ENCODE peak calls at places on chromosomes 12 and 14, in four cellular contexts. Q is heart left ventricle, X is left ventricle myocardium inferior, N is neuronal stem cell. U is an unnamed sample.

GRCh38 chr14:32457213-32457920 is 128.3 kb downstream of the AKAP6 start:
- DNase-seq in Q (no peak), X (peak; percentile 55), N (no peak), U (no peak)

GRCh38 chr12:29763301-29763683 is 20.4 kb downstream of the TMTC1 start:
- DNase-seq in Q (no peak), X (no peak), N (no peak), U (no peak)

GRCh38 chr14:49989980-49990379 is 97.1 kb downstream of the ARF6 start:
- DNase-seq in Q (no peak), X (no peak), N (no peak), U (no peak)

GRCh38 chr12:26648584-26648983 is 184.4 kb downstream of the ITPR2 start:
- DNase-seq in Q (no peak), X (no peak), N (no peak), U (no peak)

GRCh38 chr14:59310644-59311043 is 122.2 kb downstream of the DAAM1 start:
- DNase-seq in Q (no peak), X (no peak), N (no peak), U (no peak)

GRCh38 chr14:23660290-23661226 is 24.4 kb downstream of the DHRS2 start:
- DNase-seq in Q (no peak), X (no peak), N (no peak), U (no peak)

GRCh38 chr14:104081951-104082464 is 3.5 kb upstream of the ASPG start:
- DNase-seq in Q (no peak), X (peak; percentile 10), N (no peak), U (no peak)

GRCh38 chr12:9634177-9634803 is 26.6 kb upstream of the KLRB1 start:
- DNase-seq in Q (no peak), X (no peak), N (peak; percentile 17), U (peak; percentile 75)

GRCh38 chr12:62912644-62913043 is 22.3 kb downstream of the PPM1H start:
- DNase-seq in Q (no peak), X (no peak), N (no peak), U (no peak)

GRCh38 chr12:115710104-115710564 is 567.4 kb downstream of the MED13L start:
- DNase-seq in Q (no peak), X (peak; percentile 34), N (no peak), U (no peak)

GRCh38 chr14:86015916-86016315 is 486.0 kb downstream of the FLRT2 start:
- DNase-seq in Q (no peak), X (no peak), N (no peak), U (no peak)

GRCh38 chr14:74549588-74549987 is 56.0 kb downstream of the ISCA2 start:
- DNase-seq in Q (peak; percentile 57), X (no peak), N (no peak), U (no peak)

GRCh38 chr12:107635139-107635538 is 50.5 kb upstream of the PWP1 start:
- DNase-seq in Q (no peak), X (no peak), N (no peak), U (peak; percentile 64)

GRCh38 chr12:27344246-27344645 is 11.6 kb downstream of the BMAL2 start:
- DNase-seq in Q (no peak), X (no peak), N (no peak), U (no peak)

GRCh38 chr14:51511265-51511664 is 140.4 kb upstream of the FRMD6 start:
- DNase-seq in Q (no peak), X (no peak), N (no peak), U (no peak)

GRCh38 chr12:6950401-6950801 is 755 bp upstream of the PTPN6 start:
- DNase-seq in Q (no peak), X (no peak), N (no peak), U (no peak)

GRCh38 chr14:81165188-81165587 is 55.6 kb downstream of the GTF2A1 start:
- DNase-seq in Q (no peak), X (no peak), N (no peak), U (no peak)

GRCh38 chr12:2277492-2278153 is 224.8 kb downstream of the CACNA1C start:
- DNase-seq in Q (no peak), X (no peak), N (no peak), U (no peak)

GRCh38 chr14:22846811-22847307 is 10.5 kb downstream of the MMP14 start:
- DNase-seq in Q (no peak), X (no peak), N (no peak), U (no peak)

GRCh38 chr14:55434805-55435174 is 5.6 kb downstream of the TBPL2 start:
- DNase-seq in Q (no peak), X (no peak), N (no peak), U (no peak)

GRCh38 chr14:23094666-23095195 is at the start of gene ACIN1:
- DNase-seq in Q (peak; percentile 99), X (no peak), N (peak; percentile 89), U (peak; percentile 80)

GRCh38 chr14:68974759-68975347 is 4.2 kb downstream of the ACTN1 start:
- DNase-seq in Q (no peak), X (no peak), N (no peak), U (no peak)

GRCh38 chr14:56248442-56248841 is 130.2 kb downstream of the PELI2 start:
- DNase-seq in Q (no peak), X (no peak), N (no peak), U (no peak)

DNA sequence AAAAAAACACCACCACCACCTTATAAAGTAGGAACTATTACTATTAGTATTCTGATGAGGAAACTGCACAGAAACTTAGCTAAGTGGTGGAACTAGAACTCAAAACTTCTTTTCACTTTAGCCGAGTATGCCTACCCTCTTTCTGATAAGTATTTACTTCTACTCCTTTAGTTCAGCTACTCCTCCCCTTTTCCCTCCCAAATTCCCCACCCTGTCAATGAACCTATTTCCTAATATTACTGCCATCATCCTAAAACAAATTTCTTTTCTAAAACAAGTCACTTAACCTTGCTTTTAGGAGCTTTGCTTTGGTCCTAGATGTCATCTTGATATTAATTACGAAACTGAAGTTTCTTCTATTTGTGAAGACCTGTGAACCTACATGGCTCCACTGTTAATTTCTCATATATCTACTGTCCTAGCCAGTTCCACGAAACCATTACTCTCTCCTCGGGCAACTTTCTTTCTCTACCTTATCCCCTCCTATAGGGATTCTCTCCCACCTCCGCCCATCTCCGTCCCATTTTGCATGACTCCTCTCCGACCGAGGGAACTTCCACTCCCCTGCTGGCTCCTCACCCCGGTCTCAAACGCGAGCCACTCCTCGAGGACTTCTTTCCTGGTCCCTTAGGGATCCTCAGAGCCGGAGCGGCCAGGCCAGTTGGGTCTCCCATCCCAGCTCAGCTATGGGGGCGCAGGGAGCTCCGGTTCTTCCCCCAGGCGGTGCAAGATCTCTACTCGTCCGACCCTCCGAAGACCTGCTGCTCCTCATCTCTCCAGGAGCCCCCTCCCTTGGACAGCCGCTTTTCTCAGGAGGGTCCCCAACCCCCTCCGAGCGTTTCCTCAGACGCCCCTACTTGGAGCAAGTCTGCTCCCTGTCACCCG is 1.1 kb downstream of the NUMB start:
- DNase-seq in Q (peak; percentile 76), X (peak; percentile 27), N (peak; percentile 40), U (no peak)
- H3K4me1 ChIP-seq in Q (peaks cover 34% of the 10 kb centered on the region), X (peaks cover 91% of the 10 kb centered on the region), N (peaks cover 4% of the 10 kb centered on the region), U (no peaks in the 10 kb centered on the region)

DNA sequence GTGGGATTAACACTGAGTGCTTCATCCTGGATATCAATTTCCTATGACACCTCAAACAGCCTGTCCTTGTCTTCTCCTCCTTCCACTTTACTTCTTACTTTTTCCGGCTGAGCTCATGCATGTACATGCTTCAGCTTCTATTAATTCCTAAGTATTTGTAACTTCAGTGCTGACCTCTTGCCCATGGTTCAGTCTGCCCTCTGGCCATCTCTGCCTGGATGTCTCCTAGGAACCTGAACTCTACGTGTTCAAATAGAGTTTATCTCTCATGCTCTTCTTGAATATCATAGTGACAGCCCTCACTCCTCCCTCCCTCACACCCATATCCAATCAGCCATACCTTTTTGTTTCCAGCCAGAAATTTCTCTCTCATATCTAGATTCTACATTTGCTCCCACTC is 141.6 kb downstream of the ATP23 start:
- DNase-seq in Q (no peak), X (no peak), N (no peak), U (no peak)
- H3K4me1 ChIP-seq in Q (no peaks in the 10 kb centered on the region), X (peaks cover 13% of the 10 kb centered on the region), N (peaks cover 4% of the 10 kb centered on the region), U (no peaks in the 10 kb centered on the region)

GRCh38 chr12:93425736-93426363 is 15.9 kb downstream of the UBE2N start:
- DNase-seq in Q (no peak), X (no peak), N (no peak), U (no peak)

GRCh38 chr12:93429852-93430251 is 11.9 kb downstream of the UBE2N start:
- DNase-seq in Q (no peak), X (no peak), N (no peak), U (no peak)

GRCh38 chr12:93427779-93428564 is 13.8 kb downstream of the UBE2N start:
- DNase-seq in Q (no peak), X (no peak), N (no peak), U (no peak)

GRCh38 chr12:93429448-93429847 is 12.3 kb downstream of the UBE2N start:
- DNase-seq in Q (no peak), X (no peak), N (no peak), U (no peak)

GRCh38 chr12:93426406-93426805 is 15.3 kb downstream of the UBE2N start:
- DNase-seq in Q (no peak), X (no peak), N (no peak), U (no peak)
- H3K4me1 ChIP-seq in Q (peaks cover 26% of the 10 kb centered on the region), X (peaks cover 98% of the 10 kb centered on the region), N (peaks cover 2% of the 10 kb centered on the region), U (peaks cover 2% of the 10 kb centered on the region)

GRCh38 chr14:99242238-99242637 is 29.8 kb downstream of the BCL11B start:
- DNase-seq in Q (no peak), X (no peak), N (no peak), U (no peak)
- H3K4me1 ChIP-seq in Q (no peaks in the 10 kb centered on the region), X (peaks cover 16% of the 10 kb centered on the region), N (no peaks in the 10 kb centered on the region), U (no peaks in the 10 kb centered on the region)

GRCh38 chr12:113235976-113236375 is 14.7 kb downstream of the TPCN1 start:
- DNase-seq in Q (no peak), X (no peak), N (no peak), U (no peak)
- H3K4me1 ChIP-seq in Q (peaks cover 71% of the 10 kb centered on the region), X (peaks cover 100% of the 10 kb centered on the region), N (peaks cover 20% of the 10 kb centered on the region), U (peaks cover 13% of the 10 kb centered on the region)